ENCODE peak calls at places on chromosomes 4 and X, in four cellular contexts. S is GM12878, H is HepG2, Z is K562. N is an unnamed sample.

GRCh38 chr4:67151376-67152343 is 393.6 kb downstream of the CENPC start:
- DNase-seq in Z (peak), S (no peak), H (no peak), N (no peak)

GRCh38 chrX:23008431-23009099 is 8.8 kb downstream of the DDX53 start:
- DNase-seq in Z (no peak), S (no peak), H (peak), N (peak)

GRCh38 chrX:52852110-52852872 is 15.6 kb downstream of the XAGE3 start:
- DNase-seq in S (no peak), H (no peak), Z (no peak), N (no peak)

GRCh38 chr4:76755756-76756155 is 142.2 kb downstream of the SOWAHB start:
- DNase-seq in H (no peak), S (no peak), Z (no peak), N (no peak)

GRCh38 chr4:149426461-149426860 is 389.2 kb downstream of the IQCM start:
- DNase-seq in Z (no peak), S (no peak), H (no peak), N (no peak)

GRCh38 chr4:28772796-28773195 is 1912.2 kb downstream of the STIM2 start:
- DNase-seq in H (no peak), Z (no peak), S (no peak), N (no peak)

GRCh38 chrX:47222776-47223350 is 4.4 kb downstream of the CDK16 start:
- DNase-seq in S (no peak), H (no peak), Z (peak), N (no peak)

GRCh38 chr4:71270901-71271300 is 67.9 kb upstream of the SLC4A4 start:
- DNase-seq in S (no peak), H (peak), Z (peak), N (peak)

GRCh38 chr4:6984611-6985115 is 58.5 kb upstream of the TADA2B start:
- DNase-seq in Z (no peak), H (no peak), S (no peak), N (no peak)

GRCh38 chrX:40172169-40172979 is 74.6 kb upstream of the BCOR start:
- DNase-seq in S (no peak), H (no peak), Z (peak), N (no peak)

GRCh38 chr4:108889696-108890475 is 127.0 kb upstream of the ETNPPL start:
- DNase-seq in S (no peak), Z (no peak), H (no peak), N (no peak)

GRCh38 chr4:41067369-41067768 is 147.0 kb downstream of the APBB2 start:
- DNase-seq in Z (no peak), H (no peak), S (no peak), N (no peak)

GRCh38 chr4:114077610-114078009 is 98.2 kb upstream of the ARSJ start:
- DNase-seq in S (no peak), H (no peak), Z (no peak), N (no peak)

GRCh38 chr4:183905593-183906485 is 732 bp downstream of the STOX2 start:
- DNase-seq in H (no peak), Z (no peak), S (no peak), N (peak)

GRCh38 chr4:176778491-176778890 is 14.2 kb downstream of the VEGFC start:
- DNase-seq in S (no peak), H (no peak), Z (no peak), N (no peak)

GRCh38 chrX:115713465-115713864 is 152.5 kb downstream of the PLS3 start:
- DNase-seq in S (no peak), Z (no peak), H (no peak), N (no peak)

GRCh38 chr4:140269369-140269768 is 104.1 kb upstream of the SCOC start:
- DNase-seq in H (no peak), S (no peak), Z (no peak), N (no peak)

GRCh38 chrX:17442898-17443297 is 67.9 kb downstream of the NHS start:
- DNase-seq in Z (no peak), H (no peak), S (no peak), N (no peak)

GRCh38 chr4:13917010-13917409 is 289.5 kb upstream of the BOD1L1 start:
- DNase-seq in H (no peak), Z (no peak), S (no peak), N (no peak)

GRCh38 chrX:15336023-15336413 is 695 bp upstream of the PIGA start:
- DNase-seq in Z (peak), S (no peak), H (no peak), N (peak)

GRCh38 chrX:13077168-13077567 is 32.7 kb upstream of the FAM9C start:
- DNase-seq in H (no peak), S (no peak), Z (no peak), N (no peak)

GRCh38 chrX:67546496-67547423 is 2.9 kb downstream of the AR start:
- DNase-seq in H (no peak), Z (no peak), S (no peak), N (no peak)

GRCh38 chr4:16969696-16970135 is 71.3 kb upstream of the LDB2 start:
- DNase-seq in H (peak), Z (no peak), S (no peak), N (no peak)

GRCh38 chr4:17552427-17552826 is 24.6 kb upstream of the LAP3 start:
- DNase-seq in Z (no peak), H (no peak), S (no peak), N (no peak)

GRCh38 chrX:34546366-34546765 is 110.7 kb downstream of the TMEM47 start:
- DNase-seq in S (no peak), H (no peak), Z (no peak), N (no peak)

GRCh38 chr4:101660607-101661006 is 129.9 kb upstream of the BANK1 start:
- DNase-seq in S (no peak), H (no peak), Z (no peak), N (no peak)

GRCh38 chr4:70855464-70855863 is 15.8 kb upstream of the GRSF1 start:
- DNase-seq in Z (peak), H (no peak), S (no peak), N (no peak)

GRCh38 chr4:105651879-105652640 is 56.4 kb downstream of the INTS12 start:
- DNase-seq in H (no peak), S (no peak), Z (no peak), N (no peak)

GRCh38 chr4:22099896-22100295 is 151.3 kb upstream of the KCNIP4 start:
- DNase-seq in Z (no peak), H (no peak), S (no peak), N (no peak)

GRCh38 chr4:20217951-20218350 is 33.8 kb upstream of the SLIT2 start:
- DNase-seq in S (no peak), Z (no peak), H (no peak), N (no peak)

GRCh38 chrX:111133389-111133788 is 37.4 kb downstream of the PAK3 start:
- DNase-seq in Z (no peak), S (no peak), H (no peak), N (no peak)

GRCh38 chrX:101642086-101642485 is 17.6 kb downstream of the ARMCX2 start:
- DNase-seq in H (no peak), Z (no peak), S (no peak), N (no peak)

GRCh38 chrX:100768679-100769338 is 36.9 kb upstream of the SYTL4 start:
- DNase-seq in S (peak), H (peak), Z (peak), N (peak)

GRCh38 chrX:137342969-137343368 is 223.0 kb upstream of the ZIC3 start:
- DNase-seq in Z (no peak), S (no peak), H (no peak), N (no peak)

GRCh38 chr4:79042079-79042674 is 102.9 kb upstream of the PAQR3 start:
- DNase-seq in S (no peak), Z (peak), H (peak), N (peak)

GRCh38 chr4:159041058-159042034 is 61.5 kb upstream of the RAPGEF2 start:
- DNase-seq in S (no peak), H (no peak), Z (no peak), N (no peak)

GRCh38 chrX:46573331-46573895 is at the start of gene CHST7:
- DNase-seq in H (peak), S (no peak), Z (no peak), N (peak)

GRCh38 chr4:124804041-124804440 is 91.5 kb upstream of the ANKRD50 start:
- DNase-seq in H (no peak), Z (no peak), S (no peak), N (no peak)

GRCh38 chr4:124804584-124804983 is 92.1 kb upstream of the ANKRD50 start:
- DNase-seq in S (no peak), Z (no peak), H (no peak), N (no peak)

GRCh38 chr4:124807421-124807820 is 94.9 kb upstream of the ANKRD50 start:
- DNase-seq in Z (no peak), H (no peak), S (no peak), N (no peak)

GRCh38 chr4:124803641-124804040 is 91.1 kb upstream of the ANKRD50 start:
- DNase-seq in H (no peak), S (no peak), Z (no peak), N (no peak)

GRCh38 chr4:124806403-124806802 is 93.9 kb upstream of the ANKRD50 start:
- DNase-seq in H (no peak), S (no peak), Z (peak), N (no peak)
- TF ChIP-seq RAD21 in H (no peak), S (no peak), Z (no peak), N (no peak)

GRCh38 chr4:169795585-169795984 is 37.8 kb upstream of the HPF1 start:
- DNase-seq in Z (no peak), S (no peak), H (no peak), N (no peak)
- TF ChIP-seq ESRRA in Z (no peak), S (no peak), H (no peak), N (no peak)

GRCh38 chr4:119020158-119020557 is 115.5 kb upstream of the MYOZ2 start:
- DNase-seq in H (no peak), Z (no peak), S (no peak), N (no peak)

GRCh38 chr4:119014658-119015057 is 121.0 kb upstream of the MYOZ2 start:
- DNase-seq in Z (no peak), H (no peak), S (no peak), N (no peak)

GRCh38 chr4:119016636-119017035 is 119.0 kb upstream of the MYOZ2 start:
- DNase-seq in S (no peak), Z (no peak), H (no peak), N (no peak)

DNA sequence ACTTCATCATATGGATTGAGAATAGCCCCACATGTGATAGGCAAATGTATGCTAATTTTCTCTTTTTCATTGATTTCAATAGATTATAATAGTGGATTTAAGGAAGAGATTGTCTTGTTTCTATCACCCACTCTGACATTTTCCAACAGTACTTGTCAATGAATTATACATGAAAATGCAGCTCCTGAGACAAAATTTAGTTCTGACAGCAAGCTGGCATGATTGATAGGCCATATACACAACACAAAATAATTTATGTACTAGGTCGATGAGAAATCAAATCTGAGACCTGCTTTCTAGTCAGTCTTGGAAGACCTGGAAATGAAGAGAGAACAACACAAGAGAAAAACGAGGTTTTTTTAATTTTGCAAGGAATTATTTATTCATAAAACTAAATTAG is 118.0 kb upstream of the MYOZ2 start:
- DNase-seq in Z (no peak), S (no peak), H (no peak), N (no peak)
- TF ChIP-seq RAD21 in Z (no peak), S (no peak), H (no peak), N (no peak)

DNA sequence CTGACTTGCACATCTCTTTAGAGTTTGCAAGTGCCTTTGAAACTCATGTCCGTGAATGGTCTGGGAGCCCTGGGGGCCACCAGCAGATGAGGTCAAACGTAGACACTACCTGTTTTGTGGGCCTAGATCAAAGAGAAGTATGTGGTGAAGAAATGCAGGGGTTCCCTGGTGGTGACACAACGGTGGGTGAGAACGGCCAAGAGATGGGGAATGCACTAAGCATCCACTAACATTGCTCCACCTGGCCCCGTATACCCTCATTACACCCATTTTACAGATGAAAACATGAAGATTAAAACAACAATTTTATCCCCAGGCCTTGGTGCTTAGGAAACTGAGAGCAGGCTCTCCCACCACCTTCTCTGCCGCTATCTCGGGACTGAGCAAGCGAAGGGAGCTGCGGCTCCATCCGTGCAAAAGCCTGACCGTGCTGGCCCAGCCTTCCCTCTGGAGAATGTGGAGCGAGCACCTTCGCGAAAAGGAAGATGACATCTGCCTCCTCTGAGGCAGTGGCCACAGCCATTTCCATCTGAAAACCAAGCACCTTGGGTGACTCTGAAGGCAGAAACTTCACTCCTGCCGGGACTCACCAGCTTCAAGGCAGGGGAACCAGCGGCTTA is 91.9 kb downstream of the EVC2 start:
- DNase-seq in H (no peak), Z (no peak), S (no peak), N (no peak)
- TF ChIP-seq ESRRA in H (no peak), Z (no peak), S (no peak), N (no peak)

GRCh38 chr4:125003840-125004239 is 291.3 kb upstream of the ANKRD50 start:
- DNase-seq in S (no peak), Z (no peak), H (no peak), N (no peak)
- TF ChIP-seq RAD21 in S (no peak), Z (no peak), H (no peak), N (no peak)

N was measured in A549.